ENCODE peak calls at places on chromosomes 11 and 22, in four cellular contexts. C, H, B and X are unnamed samples.

GRCh38 chr11:119155733-119156492 is 7.1 kb downstream of the ABCG4 start:
- DNase-seq in C (peak; percentile 18), H (peak; percentile 70), B (no peak), X (no peak)

GRCh38 chr11:10709299-10710086 is 15.9 kb upstream of the IRAG1 start:
- DNase-seq in C (no peak), H (no peak), B (no peak), X (no peak)

GRCh38 chr11:128497057-128497957 is 90.1 kb downstream of the ETS1 start:
- DNase-seq in C (no peak), H (no peak), B (peak; percentile 98), X (no peak)

GRCh38 chr11:47189100-47189834 is 3.0 kb upstream of the PACSIN3 start:
- DNase-seq in C (no peak), H (peak; percentile 12), B (peak; percentile 54), X (no peak)

GRCh38 chr11:121318848-121319834 is 26.6 kb downstream of the SC5D start:
- DNase-seq in C (peak; percentile 34), H (peak; percentile 21), B (peak; percentile 66), X (no peak)

GRCh38 chr11:95585071-95585751 is 204.4 kb downstream of the FAM76B start:
- DNase-seq in C (no peak), H (no peak), B (peak; percentile 57), X (no peak)

GRCh38 chr22:29457730-29458129 is 19.3 kb downstream of the RFPL1 start:
- DNase-seq in C (peak; percentile 47), H (peak; percentile 65), B (peak; percentile 18), X (no peak)

GRCh38 chr11:12389676-12390075 is 12.3 kb downstream of the PARVA start:
- DNase-seq in C (no peak), H (no peak), B (no peak), X (no peak)

GRCh38 chr11:13207665-13208594 is 69.7 kb upstream of the BMAL1 start:
- DNase-seq in C (peak; percentile 8), H (peak; percentile 38), B (peak; percentile 88), X (peak; percentile 67)

GRCh38 chr11:111777094-111778046 is 11.2 kb upstream of the PPP2R1B start:
- DNase-seq in C (peak; percentile 71), H (peak; percentile 77), B (peak; percentile 91), X (no peak)

GRCh38 chr22:41762980-41763779 is 37.3 kb upstream of the CCDC134 start:
- DNase-seq in C (peak; percentile 61), H (peak; percentile 68), B (peak; percentile 11), X (no peak)

GRCh38 chr11:113188433-113188834 is 125.9 kb upstream of the TTC12 start:
- DNase-seq in C (peak; percentile 80), H (no peak), B (no peak), X (no peak)

GRCh38 chr22:46286941-46287872 is 9.5 kb upstream of the GTSE1 start:
- DNase-seq in C (no peak), H (no peak), B (no peak), X (no peak)

GRCh38 chr11:85806876-85807275 is 4.1 kb downstream of the SYTL2 start:
- DNase-seq in C (no peak), H (no peak), B (no peak), X (no peak)

GRCh38 chr22:47173535-47174021 is 411.1 kb downstream of the TBC1D22A start:
- DNase-seq in C (no peak), H (no peak), B (no peak), X (peak; percentile 63)

GRCh38 chr22:23204541-23205157 is 24.3 kb downstream of the BCR start:
- DNase-seq in C (no peak), H (no peak), B (no peak), X (peak; percentile 92)

GRCh38 chr22:28601915-28602314 is 77.7 kb downstream of the TTC28 start:
- DNase-seq in C (no peak), H (no peak), B (no peak), X (no peak)

GRCh38 chr11:96098511-96099241 is 174.8 kb upstream of the MTMR2 start:
- DNase-seq in C (no peak), H (no peak), B (peak; percentile 58), X (no peak)

GRCh38 chr11:130580372-130580771 is 131.9 kb downstream of the ADAMTS15 start:
- DNase-seq in C (no peak), H (no peak), B (peak; percentile 44), X (no peak)

GRCh38 chr11:97290444-97291041 is 900.7 kb downstream of the JRKL start:
- DNase-seq in C (no peak), H (no peak), B (no peak), X (no peak)

GRCh38 chr22:41094036-41094435 is 1.6 kb downstream of the EP300 start:
- DNase-seq in C (peak; percentile 27), H (peak; percentile 42), B (peak; percentile 40), X (no peak)

GRCh38 chr11:93895106-93895862 is 44.9 kb upstream of the VSTM5 start:
- DNase-seq in C (peak; percentile 78), H (peak; percentile 67), B (peak; percentile 75), X (no peak)

GRCh38 chr11:130582176-130582575 is 133.7 kb downstream of the ADAMTS15 start:
- DNase-seq in C (peak; percentile 63), H (no peak), B (no peak), X (no peak)

GRCh38 chr22:30754521-30754920 is 59.8 kb downstream of the OSBP2 start:
- DNase-seq in C (no peak), H (no peak), B (no peak), X (no peak)

GRCh38 chr11:94329501-94329900 is 25.1 kb downstream of the IZUMO1R start:
- DNase-seq in C (no peak), H (no peak), B (no peak), X (no peak)

GRCh38 chr22:37363593-37363992 is 63.7 kb downstream of the ELFN2 start:
- DNase-seq in C (no peak), H (no peak), B (no peak), X (no peak)

GRCh38 chr11:130413383-130414106 is 14.9 kb downstream of the ADAMTS8 start:
- DNase-seq in C (no peak), H (no peak), B (peak; percentile 85), X (no peak)

GRCh38 chr11:34963351-34963750 is 46.9 kb downstream of the PDHX start:
- DNase-seq in C (no peak), H (no peak), B (no peak), X (no peak)

GRCh38 chr22:37782340-37783168 is 25.2 kb upstream of the GCAT start:
- DNase-seq in C (no peak), H (peak; percentile 50), B (no peak), X (no peak)

GRCh38 chr22:43110927-43111623 is 525 bp downstream of the BIK start:
- DNase-seq in C (peak; percentile 34), H (no peak), B (no peak), X (no peak)

GRCh38 chr11:15968461-15969130 is 387.8 kb downstream of the SOX6 start:
- DNase-seq in C (no peak), H (peak; percentile 54), B (peak; percentile 19), X (no peak)

GRCh38 chr22:48258108-48258705 is 1495.8 kb downstream of the TBC1D22A start:
- DNase-seq in C (peak; percentile 4), H (no peak), B (no peak), X (no peak)

GRCh38 chr22:17368727-17369552 is at the start of gene CECR2:
- DNase-seq in C (peak; percentile 42), H (peak; percentile 17), B (peak; percentile 61), X (peak; percentile 79)

DNA sequence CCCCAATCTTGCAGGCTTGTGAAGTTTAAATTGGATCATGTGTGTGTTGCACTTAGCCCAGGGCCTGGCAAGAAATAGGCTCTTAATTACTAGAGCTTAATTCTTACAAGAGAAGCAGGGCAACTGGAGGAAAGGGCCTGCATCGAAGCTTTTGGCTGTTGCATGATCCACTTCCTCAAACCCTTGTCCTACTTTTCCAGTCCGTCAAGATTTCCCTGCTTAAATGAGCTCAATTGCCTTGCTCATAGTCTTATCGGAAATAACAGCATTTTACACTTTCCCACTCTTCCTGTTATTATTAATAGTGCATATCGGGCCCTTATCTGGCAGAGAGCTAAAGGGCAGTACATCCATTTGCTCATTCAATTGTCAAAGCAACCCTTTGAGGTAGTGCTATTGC is 18.1 kb downstream of the DTX4 start:
- DNase-seq in C (no peak), H (no peak), B (no peak), X (no peak)
- H3K36me3 ChIP-seq in C (no peaks in the 10 kb centered on the region), H (no peaks in the 10 kb centered on the region), B (peaks cover 2% of the 10 kb centered on the region), X (peaks cover 8% of the 10 kb centered on the region)

GRCh38 chr11:120209750-120210650 is 832 bp upstream of the OAF start:
- DNase-seq in C (no peak), H (no peak), B (no peak), X (no peak)
- H3K9ac ChIP-seq in C (peak overlapping the region; percentile 72), H (peak overlapping the region; percentile 85), B (peak overlapping the region; percentile 51), X (peak overlapping the region; percentile 76)

GRCh38 chr11:65537296-65537597 is 12.4 kb downstream of the SCYL1 start:
- DNase-seq in C (no peak), H (no peak), B (no peak), X (no peak)

GRCh38 chr11:65532388-65533064 is 7.6 kb downstream of the SCYL1 start:
- DNase-seq in C (no peak), H (no peak), B (no peak), X (no peak)

GRCh38 chr11:65536412-65537295 is 11.8 kb downstream of the SCYL1 start:
- DNase-seq in C (no peak), H (no peak), B (no peak), X (no peak)

GRCh38 chr11:65537620-65538231 is 12.8 kb downstream of the SCYL1 start:
- DNase-seq in C (no peak), H (no peak), B (no peak), X (no peak)

DNA sequence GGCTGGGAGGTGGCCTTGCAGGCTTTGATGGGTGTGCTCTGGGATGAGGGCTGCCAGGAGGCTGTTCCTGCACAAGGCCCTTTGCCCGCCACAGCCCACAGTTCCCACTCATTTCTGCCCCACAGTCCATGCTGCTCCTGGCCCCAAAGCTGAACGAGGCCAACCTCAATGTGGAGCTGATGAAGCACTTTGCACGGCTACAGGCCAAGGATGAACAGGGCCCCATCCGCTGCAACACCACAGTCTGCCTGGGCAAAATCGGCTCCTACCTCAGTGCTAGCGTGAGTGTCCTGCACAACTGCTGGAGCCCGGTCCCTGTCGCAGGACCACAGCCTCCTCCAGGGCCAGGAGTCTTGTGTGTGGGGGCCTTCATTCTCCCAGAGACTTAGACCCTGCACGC is 10.2 kb downstream of the SCYL1 start:
- DNase-seq in C (no peak), H (no peak), B (no peak), X (no peak)
- H3K36me3 ChIP-seq in C (no peaks in the 10 kb centered on the region), H (peaks cover 83% of the 10 kb centered on the region), B (peaks cover 64% of the 10 kb centered on the region), X (peaks cover 18% of the 10 kb centered on the region)

GRCh38 chr11:124760806-124761205 is 1.3 kb downstream of the ESAM start:
- DNase-seq in C (no peak), H (no peak), B (no peak), X (no peak)

GRCh38 chr11:124763156-124763947 is 1.3 kb upstream of the ESAM start:
- DNase-seq in C (peak; percentile 79), H (peak; percentile 87), B (peak; percentile 66), X (peak; percentile 93)

GRCh38 chr11:124762624-124763155 is 600 bp upstream of the ESAM start:
- DNase-seq in C (peak; percentile 27), H (peak; percentile 44), B (no peak), X (peak; percentile 77)

GRCh38 chr11:124761301-124762021 is 629 bp downstream of the ESAM start:
- DNase-seq in C (no peak), H (no peak), B (no peak), X (no peak)

DNA sequence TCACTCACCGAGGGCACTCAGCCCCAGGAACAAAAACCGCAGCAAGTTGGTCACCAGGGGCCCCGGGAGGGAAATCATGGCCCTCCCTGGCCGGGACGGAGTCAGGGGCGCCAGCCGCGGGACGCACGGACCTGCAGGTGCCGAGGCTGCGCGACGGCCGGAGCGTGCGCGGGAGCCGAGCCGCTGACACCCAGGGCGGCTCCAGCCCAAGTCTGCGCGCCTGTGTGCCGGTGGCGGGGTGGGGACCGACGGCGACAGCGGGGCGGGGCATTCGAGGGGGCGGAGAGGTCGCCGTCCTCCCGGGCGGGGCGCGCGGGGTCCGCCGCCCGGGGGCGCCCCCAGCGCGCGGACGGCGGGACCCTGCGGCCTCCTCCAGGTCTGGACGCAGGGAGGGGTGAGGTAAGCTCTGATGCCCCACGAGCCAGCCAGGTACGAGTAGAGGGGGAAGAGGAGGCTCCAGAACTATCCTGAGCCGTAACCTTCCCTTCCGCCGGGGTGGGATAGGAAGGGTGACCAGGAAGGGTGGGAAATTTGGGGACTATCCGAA is at the start of gene ESAM:
- DNase-seq in C (peak; percentile 81), H (peak; percentile 75), B (no peak), X (peak; percentile 86)
- H3K9ac ChIP-seq in C (peak within 1 kb of the TSS; percentile 72), H (peak within 1 kb of the TSS; percentile 91), B (peak within 1 kb of the TSS; percentile 16), X (peak within 1 kb of the TSS; percentile 76)